ENCODE peak calls at places on chromosomes 2 and 18, in five cellular contexts. One of them, this sample, is unnamed.

GRCh38 chr2:86807462-86808275 is 17.0 kb upstream of the CD8A start:
- DNase-seq in transverse colon: peak
- DNase-seq in HFFc6: no peak
- DNase-seq in fibroblast of lung: peak
- DNase-seq in neural crest cell: no peak
- DNase-seq in this sample: peak

GRCh38 chr2:30821960-30822359 is 14.7 kb upstream of the CAPN13 start:
- DNase-seq in transverse colon: no peak
- DNase-seq in HFFc6: no peak
- DNase-seq in fibroblast of lung: no peak
- DNase-seq in neural crest cell: no peak
- DNase-seq in this sample: no peak

GRCh38 chr2:123077101-123077500 is 948.0 kb upstream of the CNTNAP5 start:
- DNase-seq in transverse colon: no peak
- DNase-seq in HFFc6: no peak
- DNase-seq in fibroblast of lung: no peak
- DNase-seq in neural crest cell: no peak
- DNase-seq in this sample: no peak

GRCh38 chr2:127647242-127648190 is 1.6 kb downstream of the GPR17 start:
- DNase-seq in transverse colon: no peak
- DNase-seq in HFFc6: no peak
- DNase-seq in fibroblast of lung: peak
- DNase-seq in neural crest cell: no peak
- DNase-seq in this sample: peak

GRCh38 chr2:182716665-182716990 is 571 bp downstream of the DNAJC10 start:
- DNase-seq in transverse colon: peak
- DNase-seq in HFFc6: no peak
- DNase-seq in fibroblast of lung: no peak
- DNase-seq in neural crest cell: no peak
- DNase-seq in this sample: peak

GRCh38 chr2:225865468-225865867 is 466.0 kb downstream of the NYAP2 start:
- DNase-seq in transverse colon: no peak
- DNase-seq in HFFc6: peak
- DNase-seq in fibroblast of lung: peak
- DNase-seq in neural crest cell: no peak
- DNase-seq in this sample: no peak

GRCh38 chr2:147603434-147604225 is 241.2 kb upstream of the ACVR2A start:
- DNase-seq in transverse colon: no peak
- DNase-seq in HFFc6: no peak
- DNase-seq in fibroblast of lung: no peak
- DNase-seq in neural crest cell: no peak
- DNase-seq in this sample: no peak

GRCh38 chr18:23645561-23645960 is 17.1 kb downstream of the ANKRD29 start:
- DNase-seq in transverse colon: no peak
- DNase-seq in HFFc6: no peak
- DNase-seq in fibroblast of lung: no peak
- DNase-seq in neural crest cell: no peak
- DNase-seq in this sample: no peak

GRCh38 chr2:60481257-60481656 is 72.2 kb downstream of the BCL11A start:
- DNase-seq in transverse colon: no peak
- DNase-seq in HFFc6: no peak
- DNase-seq in fibroblast of lung: no peak
- DNase-seq in neural crest cell: no peak
- DNase-seq in this sample: no peak

GRCh38 chr2:73037947-73038585 is 33.4 kb downstream of the SFXN5 start:
- DNase-seq in transverse colon: no peak
- DNase-seq in HFFc6: no peak
- DNase-seq in fibroblast of lung: no peak
- DNase-seq in neural crest cell: no peak
- DNase-seq in this sample: no peak

GRCh38 chr2:218319813-218320360 is 27.6 kb upstream of the TMBIM1 start:
- DNase-seq in transverse colon: no peak
- DNase-seq in HFFc6: no peak
- DNase-seq in fibroblast of lung: no peak
- DNase-seq in neural crest cell: no peak
- DNase-seq in this sample: peak

GRCh38 chr2:11701831-11702301 is 31.9 kb upstream of the NTSR2 start:
- DNase-seq in transverse colon: peak
- DNase-seq in HFFc6: no peak
- DNase-seq in fibroblast of lung: no peak
- DNase-seq in neural crest cell: no peak
- DNase-seq in this sample: no peak

GRCh38 chr2:35978218-35978617 is 377.4 kb upstream of the CRIM1 start:
- DNase-seq in transverse colon: no peak
- DNase-seq in HFFc6: no peak
- DNase-seq in fibroblast of lung: no peak
- DNase-seq in neural crest cell: no peak
- DNase-seq in this sample: no peak

GRCh38 chr2:27086722-27087446 is at the start of gene KHK:
- DNase-seq in transverse colon: peak
- DNase-seq in HFFc6: no peak
- DNase-seq in fibroblast of lung: peak
- DNase-seq in neural crest cell: peak
- DNase-seq in this sample: peak

GRCh38 chr2:237939251-237939650 is 27.6 kb upstream of the UBE2F start:
- DNase-seq in transverse colon: no peak
- DNase-seq in HFFc6: no peak
- DNase-seq in fibroblast of lung: no peak
- DNase-seq in neural crest cell: no peak
- DNase-seq in this sample: no peak

GRCh38 chr2:98730851-98731708 is at the start of gene MGAT4A:
- DNase-seq in transverse colon: peak
- DNase-seq in HFFc6: no peak
- DNase-seq in fibroblast of lung: peak
- DNase-seq in neural crest cell: peak
- DNase-seq in this sample: peak

GRCh38 chr2:142603761-142604160 is 273.7 kb upstream of the KYNU start:
- DNase-seq in transverse colon: no peak
- DNase-seq in HFFc6: no peak
- DNase-seq in fibroblast of lung: no peak
- DNase-seq in neural crest cell: no peak
- DNase-seq in this sample: no peak

GRCh38 chr2:71471276-71471675 is 17.9 kb downstream of the DYSF start:
- DNase-seq in transverse colon: no peak
- DNase-seq in HFFc6: peak
- DNase-seq in fibroblast of lung: peak
- DNase-seq in neural crest cell: no peak
- DNase-seq in this sample: no peak

GRCh38 chr18:25164211-25164836 is 187.6 kb downstream of the ZNF521 start:
- DNase-seq in transverse colon: no peak
- DNase-seq in HFFc6: no peak
- DNase-seq in fibroblast of lung: no peak
- DNase-seq in neural crest cell: no peak
- DNase-seq in this sample: no peak

GRCh38 chr2:80548469-80548868 is 243.9 kb upstream of the LRRTM1 start:
- DNase-seq in transverse colon: no peak
- DNase-seq in HFFc6: no peak
- DNase-seq in fibroblast of lung: no peak
- DNase-seq in neural crest cell: no peak
- DNase-seq in this sample: peak

GRCh38 chr2:3641841-3642421 is 16.1 kb upstream of the ALLC start:
- DNase-seq in transverse colon: no peak
- DNase-seq in HFFc6: no peak
- DNase-seq in fibroblast of lung: no peak
- DNase-seq in neural crest cell: no peak
- DNase-seq in this sample: no peak

GRCh38 chr2:85418132-85419008 is at the start of gene SH2D6:
- DNase-seq in transverse colon: peak
- DNase-seq in HFFc6: peak
- DNase-seq in fibroblast of lung: peak
- DNase-seq in neural crest cell: peak
- DNase-seq in this sample: peak

GRCh38 chr2:86769838-86770237 is 20.9 kb downstream of the CD8A start:
- DNase-seq in transverse colon: no peak
- DNase-seq in HFFc6: no peak
- DNase-seq in fibroblast of lung: no peak
- DNase-seq in neural crest cell: no peak
- DNase-seq in this sample: no peak

GRCh38 chr2:216687646-216688045 is 7.7 kb downstream of the IGFBP5 start:
- DNase-seq in transverse colon: no peak
- DNase-seq in HFFc6: no peak
- DNase-seq in fibroblast of lung: no peak
- DNase-seq in neural crest cell: no peak
- DNase-seq in this sample: no peak

GRCh38 chr2:164770421-164770916 is 71.2 kb downstream of the COBLL1 start:
- DNase-seq in transverse colon: no peak
- DNase-seq in HFFc6: no peak
- DNase-seq in fibroblast of lung: no peak
- DNase-seq in neural crest cell: no peak
- DNase-seq in this sample: no peak

GRCh38 chr2:159030674-159031380 is 62.4 kb downstream of the TANC1 start:
- DNase-seq in transverse colon: peak
- DNase-seq in HFFc6: peak
- DNase-seq in fibroblast of lung: peak
- DNase-seq in neural crest cell: peak
- DNase-seq in this sample: peak

GRCh38 chr2:48525269-48525943 is 4.5 kb upstream of the STON1 start:
- DNase-seq in transverse colon: no peak
- DNase-seq in HFFc6: no peak
- DNase-seq in fibroblast of lung: no peak
- DNase-seq in neural crest cell: no peak
- DNase-seq in this sample: no peak

GRCh38 chr18:10406172-10406663 is 48.2 kb upstream of the APCDD1 start:
- DNase-seq in transverse colon: no peak
- DNase-seq in HFFc6: no peak
- DNase-seq in fibroblast of lung: no peak
- DNase-seq in neural crest cell: no peak
- DNase-seq in this sample: no peak

GRCh38 chr2:161576421-161576820 is 47.8 kb upstream of the SLC4A10 start:
- DNase-seq in transverse colon: no peak
- DNase-seq in HFFc6: no peak
- DNase-seq in fibroblast of lung: no peak
- DNase-seq in neural crest cell: no peak
- DNase-seq in this sample: peak
- TF ChIP-seq CTCF in transverse colon: no peak
- TF ChIP-seq CTCF in HFFc6: peak
- TF ChIP-seq CTCF in fibroblast of lung: no peak
- TF ChIP-seq CTCF in neural crest cell: peak
- TF ChIP-seq CTCF in this sample: no peak

GRCh38 chr2:191572319-191572718 is 105.6 kb upstream of the NABP1 start:
- DNase-seq in transverse colon: no peak
- DNase-seq in HFFc6: no peak
- DNase-seq in fibroblast of lung: no peak
- DNase-seq in neural crest cell: no peak
- DNase-seq in this sample: no peak

GRCh38 chr2:191569025-191569424 is 108.9 kb upstream of the NABP1 start:
- DNase-seq in transverse colon: no peak
- DNase-seq in HFFc6: no peak
- DNase-seq in fibroblast of lung: no peak
- DNase-seq in neural crest cell: no peak
- DNase-seq in this sample: no peak

GRCh38 chr2:191573216-191573615 is 104.7 kb upstream of the NABP1 start:
- DNase-seq in transverse colon: no peak
- DNase-seq in HFFc6: no peak
- DNase-seq in fibroblast of lung: no peak
- DNase-seq in neural crest cell: no peak
- DNase-seq in this sample: no peak

GRCh38 chr2:191574232-191574631 is 103.7 kb upstream of the NABP1 start:
- DNase-seq in transverse colon: no peak
- DNase-seq in HFFc6: no peak
- DNase-seq in fibroblast of lung: peak
- DNase-seq in neural crest cell: no peak
- DNase-seq in this sample: no peak

GRCh38 chr2:191571163-191571769 is 106.7 kb upstream of the NABP1 start:
- DNase-seq in transverse colon: no peak
- DNase-seq in HFFc6: peak
- DNase-seq in fibroblast of lung: peak
- DNase-seq in neural crest cell: no peak
- DNase-seq in this sample: peak
- TF ChIP-seq CTCF in transverse colon: peak
- TF ChIP-seq CTCF in HFFc6: peak
- TF ChIP-seq CTCF in fibroblast of lung: peak
- TF ChIP-seq CTCF in neural crest cell: no peak
- TF ChIP-seq CTCF in this sample: peak

GRCh38 chr2:1821530-1821929 is 77.2 kb upstream of the PXDN start:
- DNase-seq in transverse colon: no peak
- DNase-seq in HFFc6: no peak
- DNase-seq in fibroblast of lung: no peak
- DNase-seq in neural crest cell: no peak
- DNase-seq in this sample: no peak

GRCh38 chr2:1824202-1824905 is 80.0 kb upstream of the PXDN start:
- DNase-seq in transverse colon: peak
- DNase-seq in HFFc6: no peak
- DNase-seq in fibroblast of lung: peak
- DNase-seq in neural crest cell: no peak
- DNase-seq in this sample: peak

GRCh38 chr2:1822341-1822740 is 78.0 kb upstream of the PXDN start:
- DNase-seq in transverse colon: no peak
- DNase-seq in HFFc6: no peak
- DNase-seq in fibroblast of lung: no peak
- DNase-seq in neural crest cell: no peak
- DNase-seq in this sample: no peak

GRCh38 chr2:1825046-1825445 is 80.7 kb upstream of the PXDN start:
- DNase-seq in transverse colon: no peak
- DNase-seq in HFFc6: no peak
- DNase-seq in fibroblast of lung: no peak
- DNase-seq in neural crest cell: no peak
- DNase-seq in this sample: no peak

GRCh38 chr2:1823187-1824169 is 79.2 kb upstream of the PXDN start:
- DNase-seq in transverse colon: no peak
- DNase-seq in HFFc6: no peak
- DNase-seq in fibroblast of lung: no peak
- DNase-seq in neural crest cell: peak
- DNase-seq in this sample: no peak
- TF ChIP-seq CTCF in transverse colon: no peak
- TF ChIP-seq CTCF in HFFc6: no peak
- TF ChIP-seq CTCF in fibroblast of lung: no peak
- TF ChIP-seq CTCF in neural crest cell: no peak
- TF ChIP-seq CTCF in this sample: no peak

DNA sequence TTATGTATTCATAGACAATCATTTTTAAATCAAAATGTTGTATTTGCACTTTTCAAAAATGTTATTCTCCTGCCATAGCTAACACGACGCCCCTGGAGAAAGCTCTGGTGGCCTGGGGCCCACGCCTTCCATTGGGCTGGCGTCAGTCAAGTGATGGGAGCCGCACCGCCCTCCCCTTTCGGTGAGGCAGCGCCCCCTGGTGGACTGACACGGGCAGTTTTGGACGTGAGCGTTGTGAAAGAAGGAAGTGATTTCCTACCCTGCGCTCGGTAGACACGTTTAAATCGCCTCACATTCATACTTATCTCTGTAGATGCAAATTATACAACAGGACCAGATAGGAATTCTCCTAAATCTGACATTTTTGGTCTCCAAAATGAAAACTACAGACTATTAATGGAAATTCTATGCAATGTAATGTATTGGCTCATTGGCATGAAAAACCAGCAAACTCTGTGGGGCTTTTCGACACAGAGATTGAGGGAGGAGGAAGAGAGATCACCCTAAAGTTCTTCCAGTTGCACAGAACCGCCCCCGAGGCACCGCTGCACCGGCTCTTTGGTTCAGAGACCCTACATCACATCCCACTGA is 326.2 kb upstream of the SOX11 start:
- DNase-seq in transverse colon: peak
- DNase-seq in HFFc6: no peak
- DNase-seq in fibroblast of lung: peak
- DNase-seq in neural crest cell: peak
- DNase-seq in this sample: peak
- TF ChIP-seq CTCF in transverse colon: peak
- TF ChIP-seq CTCF in HFFc6: peak
- TF ChIP-seq CTCF in fibroblast of lung: no peak
- TF ChIP-seq CTCF in neural crest cell: peak
- TF ChIP-seq CTCF in this sample: peak